ENCODE peak calls at places on chromosomes 13 and 19, in eight cellular contexts. B, Q, N, T, K, V, J and Y are unnamed samples.

GRCh38 chr13:39765801-39766463 is 110.5 kb downstream of the COG6 start:
- DNase-seq in B (peak), Q (peak), N (peak), T (peak), K (no peak), V (no peak), J (peak), Y (peak)

GRCh38 chr13:37914781-37915391 is 45.3 kb upstream of the TRPC4 start:
- DNase-seq in B (peak), Q (no peak), N (no peak), T (no peak), K (no peak), V (no peak), J (no peak), Y (no peak)

GRCh38 chr13:114019367-114019766 is 45.5 kb upstream of the C13orf46 start:
- DNase-seq in B (peak), Q (no peak), N (no peak), T (no peak), K (no peak), V (no peak), J (no peak), Y (peak)

GRCh38 chr13:24668955-24669354 is 11.3 kb upstream of the ATP12A start:
- DNase-seq in B (no peak), Q (no peak), N (no peak), T (no peak), K (no peak), V (no peak), J (no peak), Y (no peak)

GRCh38 chr13:92621985-92622384 is 604.6 kb upstream of the GPC6 start:
- DNase-seq in B (no peak), Q (no peak), N (no peak), T (no peak), K (no peak), V (no peak), J (no peak), Y (no peak)

GRCh38 chr13:24008679-24009078 is 111.4 kb upstream of the C1QTNF9B start:
- DNase-seq in B (no peak), Q (no peak), N (no peak), T (no peak), K (no peak), V (no peak), J (no peak), Y (no peak)

GRCh38 chr13:26525528-26525927 is 32.0 kb upstream of the WASF3 start:
- DNase-seq in B (no peak), Q (no peak), N (no peak), T (no peak), K (no peak), V (no peak), J (no peak), Y (no peak)

GRCh38 chr19:19120308-19121156 is 17.7 kb downstream of the TMEM161A start:
- DNase-seq in B (peak), Q (no peak), N (peak), T (no peak), K (no peak), V (peak), J (peak), Y (peak)

GRCh38 chr13:27830010-27830409 is 37.7 kb downstream of the GSX1 start:
- DNase-seq in B (peak), Q (peak), N (peak), T (peak), K (peak), V (peak), J (peak), Y (peak)

GRCh38 chr13:113447596-113447995 is 5.7 kb downstream of the ADPRHL1 start:
- DNase-seq in B (no peak), Q (no peak), N (no peak), T (no peak), K (no peak), V (no peak), J (no peak), Y (no peak)

GRCh38 chr19:18656337-18657086 is 19.7 kb downstream of the KLHL26 start:
- DNase-seq in B (no peak), Q (no peak), N (no peak), T (no peak), K (no peak), V (no peak), J (no peak), Y (no peak)

GRCh38 chr19:19134687-19135158 is 3.6 kb downstream of the TMEM161A start:
- DNase-seq in B (no peak), Q (peak), N (peak), T (no peak), K (no peak), V (peak), J (no peak), Y (no peak)

GRCh38 chr13:113876341-113877148 is 12.7 kb upstream of the GAS6 start:
- DNase-seq in B (no peak), Q (no peak), N (no peak), T (no peak), K (no peak), V (no peak), J (no peak), Y (no peak)

GRCh38 chr13:43758834-43759233 is 27.9 kb downstream of the ENOX1 start:
- DNase-seq in B (no peak), Q (no peak), N (no peak), T (no peak), K (no peak), V (no peak), J (no peak), Y (no peak)

GRCh38 chr19:22608441-22608840 is 25.7 kb upstream of the ZNF492 start:
- DNase-seq in B (no peak), Q (no peak), N (no peak), T (no peak), K (no peak), V (no peak), J (no peak), Y (no peak)

GRCh38 chr19:16571283-16571682 is 932 bp downstream of the SLC35E1 start:
- DNase-seq in B (peak), Q (no peak), N (no peak), T (no peak), K (no peak), V (no peak), J (peak), Y (no peak)

GRCh38 chr19:35975608-35976214 is 19.3 kb upstream of the SDHAF1 start:
- DNase-seq in B (no peak), Q (no peak), N (no peak), T (no peak), K (no peak), V (peak), J (no peak), Y (no peak)

GRCh38 chr19:33325920-33326319 is 23.6 kb upstream of the CEBPA start:
- DNase-seq in B (no peak), Q (no peak), N (peak), T (no peak), K (no peak), V (no peak), J (no peak), Y (no peak)

GRCh38 chr19:33399745-33400681 is 26.5 kb downstream of the CEBPG start:
- DNase-seq in B (no peak), Q (no peak), N (peak), T (no peak), K (no peak), V (no peak), J (no peak), Y (no peak)

GRCh38 chr19:6521718-6522646 is 8.8 kb upstream of the TNFSF9 start:
- DNase-seq in B (no peak), Q (no peak), N (no peak), T (no peak), K (no peak), V (no peak), J (no peak), Y (no peak)

GRCh38 chr13:34817246-34817645 is 124.8 kb upstream of the NBEA start:
- DNase-seq in B (peak), Q (no peak), N (no peak), T (no peak), K (no peak), V (no peak), J (peak), Y (peak)

GRCh38 chr13:51845574-51846318 is 769 bp upstream of the TMEM272 start:
- DNase-seq in B (no peak), Q (no peak), N (no peak), T (no peak), K (no peak), V (no peak), J (no peak), Y (no peak)

GRCh38 chr19:40442328-40443130 is 1.6 kb downstream of the SERTAD3 start:
- DNase-seq in B (no peak), Q (no peak), N (no peak), T (no peak), K (no peak), V (no peak), J (no peak), Y (no peak)

GRCh38 chr19:53865918-53866696 is 1.6 kb upstream of the MYADM start:
- DNase-seq in B (peak), Q (peak), N (peak), T (peak), K (no peak), V (peak), J (peak), Y (no peak)

GRCh38 chr13:24648983-24649684 is 31.1 kb upstream of the ATP12A start:
- DNase-seq in B (no peak), Q (no peak), N (no peak), T (no peak), K (no peak), V (no peak), J (no peak), Y (no peak)

GRCh38 chr13:76637651-76638111 is 248.5 kb downstream of the KCTD12 start:
- DNase-seq in B (no peak), Q (no peak), N (no peak), T (no peak), K (no peak), V (no peak), J (peak), Y (no peak)

GRCh38 chr13:91017031-91017668 is 330.3 kb upstream of the MIR17HG start:
- DNase-seq in B (peak), Q (no peak), N (no peak), T (peak), K (peak), V (peak), J (peak), Y (peak)

GRCh38 chr13:84279166-84279565 is 396.9 kb upstream of the SLITRK1 start:
- DNase-seq in B (no peak), Q (no peak), N (no peak), T (no peak), K (no peak), V (no peak), J (no peak), Y (no peak)

GRCh38 chr19:41541990-41542584 is 33.9 kb upstream of the CEACAM21 start:
- DNase-seq in B (peak), Q (peak), N (peak), T (no peak), K (peak), V (peak), J (peak), Y (peak)

GRCh38 chr19:2578391-2578826 is 102.5 kb downstream of the GADD45B start:
- DNase-seq in B (no peak), Q (peak), N (peak), T (no peak), K (peak), V (no peak), J (peak), Y (no peak)

GRCh38 chr13:112124100-112124499 is 57.2 kb downstream of the SOX1 start:
- DNase-seq in B (no peak), Q (no peak), N (no peak), T (no peak), K (no peak), V (no peak), J (no peak), Y (no peak)

GRCh38 chr13:34458756-34459462 is 483.2 kb upstream of the NBEA start:
- DNase-seq in B (no peak), Q (peak), N (no peak), T (no peak), K (no peak), V (no peak), J (peak), Y (no peak)

GRCh38 chr13:44974056-44974798 is 15.0 kb downstream of the NUFIP1 start:
- DNase-seq in B (no peak), Q (no peak), N (peak), T (no peak), K (no peak), V (no peak), J (peak), Y (no peak)